ENCODE peak calls at places on chromosome 7, in ten cellular contexts. C, G, E, S, I, Y, B, A, K and W are unnamed samples.
A peak's percentile ranks its signal among the peaks of the same experiment; 100 is the strongest.

GRCh38 chr7:318476-319266 is 28.7 kb downstream of the FOXL3 start:
- DNase-seq in A (no peak), Y (no peak), E (no peak), K (no peak), S (no peak), C (no peak), B (no peak), I (no peak), G (peak; percentile 21), W (peak; percentile 82)

GRCh38 chr7:157875230-157876179 is 538.7 kb downstream of the DNAJB6 start:
- DNase-seq in C (peak; percentile 72), G (no peak), A (no peak), K (peak; percentile 78), B (no peak), I (no peak), S (no peak), Y (no peak), E (peak; percentile 59), W (peak; percentile 57)

GRCh38 chr7:12803542-12803941 is 116.1 kb downstream of the ARL4A start:
- DNase-seq in Y (no peak), E (no peak), K (no peak), G (no peak), I (no peak), B (no peak), C (no peak), S (no peak), A (no peak), W (no peak)

GRCh38 chr7:117993377-117994003 is 120.2 kb upstream of the CTTNBP2 start:
- DNase-seq in K (peak; percentile 75), E (no peak), B (no peak), A (no peak), G (no peak), C (peak; percentile 46), I (peak; percentile 1), Y (no peak), S (peak; percentile 48), W (no peak)

GRCh38 chr7:21243265-21243664 is 184.6 kb upstream of the SP4 start:
- DNase-seq in B (no peak), C (no peak), S (no peak), E (no peak), I (no peak), Y (no peak), A (no peak), K (no peak), G (no peak), W (no peak)

GRCh38 chr7:77226357-77226839 is 26.8 kb upstream of the FGL2 start:
- DNase-seq in G (no peak), E (no peak), K (no peak), C (no peak), B (no peak), S (no peak), A (no peak), Y (no peak), I (peak; percentile 42), W (no peak)

GRCh38 chr7:42035205-42035604 is 201.8 kb downstream of the GLI3 start:
- DNase-seq in K (no peak), B (no peak), G (no peak), E (no peak), A (no peak), S (no peak), Y (no peak), I (peak; percentile 11), C (no peak), W (no peak)

GRCh38 chr7:96332325-96332724 is 10.4 kb upstream of the SLC25A13 start:
- DNase-seq in K (no peak), E (no peak), C (no peak), A (no peak), I (no peak), S (no peak), B (no peak), Y (no peak), G (no peak), W (no peak)

DNA sequence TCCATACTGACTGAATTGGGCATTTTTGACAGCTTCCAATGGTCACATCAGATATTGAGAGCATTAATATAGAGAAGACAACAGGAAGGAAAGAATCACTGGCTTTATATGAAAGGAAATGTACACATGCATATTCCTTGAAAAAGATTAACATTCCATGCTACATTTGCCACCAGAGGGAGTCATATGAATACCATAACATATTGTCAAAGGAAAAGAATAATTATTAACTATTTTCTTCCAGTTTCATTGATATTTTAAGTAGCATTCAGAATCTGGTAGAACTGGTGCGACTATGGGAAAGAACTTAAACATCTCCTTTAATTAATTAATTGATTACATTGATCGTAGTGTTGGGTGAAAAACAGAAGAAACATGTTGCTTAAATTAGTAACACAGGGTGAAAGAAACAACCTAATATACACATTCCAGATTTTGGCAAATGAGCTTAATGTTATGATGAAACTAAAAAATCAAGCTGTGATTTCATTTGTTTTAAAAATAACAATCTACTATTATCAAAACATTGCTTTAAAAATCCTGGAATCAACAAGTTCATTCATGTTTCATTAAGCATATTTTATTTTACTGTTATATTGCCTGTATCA is 71.5 kb downstream of the GPR85 start:
- DNase-seq in C (no peak), A (no peak), B (no peak), S (no peak), Y (no peak), G (no peak), K (no peak), I (peak; percentile 56), E (no peak), W (no peak)
- TF ChIP-seq CTCF in C (no peak), A (peak; percentile 12), B (peak; percentile 35), S (no peak), Y (no peak), G (peak; percentile 53), K (peak; percentile 47), I (peak; percentile 42), E (no peak), W (peak; percentile 22)

DNA sequence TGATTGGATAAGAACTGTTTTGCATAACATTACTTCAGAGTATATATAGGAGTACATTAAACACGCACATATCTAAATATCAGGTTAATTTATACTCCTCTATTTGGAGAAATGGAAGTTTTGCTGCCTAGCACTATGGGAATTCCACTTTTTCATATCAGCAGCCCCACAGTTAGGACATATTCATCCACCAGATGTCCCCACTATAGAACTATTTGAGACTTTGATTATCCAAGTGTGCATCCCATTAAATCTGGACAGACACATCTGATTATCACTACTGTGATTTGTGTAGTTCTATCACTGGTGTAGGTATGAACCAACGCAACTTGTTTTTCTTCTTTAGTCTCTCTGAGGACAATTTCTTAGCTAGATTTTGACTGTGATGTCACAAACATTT is 345.7 kb downstream of the THSD7A start:
- DNase-seq in Y (no peak), G (no peak), K (no peak), E (no peak), S (no peak), C (no peak), I (peak; percentile 10), A (no peak), B (no peak), W (no peak)
- TF ChIP-seq CTCF in Y (no peak), G (peak; percentile 47), K (no peak), E (no peak), S (peak; percentile 11), C (no peak), I (peak; percentile 4), A (no peak), B (no peak), W (no peak)

DNA sequence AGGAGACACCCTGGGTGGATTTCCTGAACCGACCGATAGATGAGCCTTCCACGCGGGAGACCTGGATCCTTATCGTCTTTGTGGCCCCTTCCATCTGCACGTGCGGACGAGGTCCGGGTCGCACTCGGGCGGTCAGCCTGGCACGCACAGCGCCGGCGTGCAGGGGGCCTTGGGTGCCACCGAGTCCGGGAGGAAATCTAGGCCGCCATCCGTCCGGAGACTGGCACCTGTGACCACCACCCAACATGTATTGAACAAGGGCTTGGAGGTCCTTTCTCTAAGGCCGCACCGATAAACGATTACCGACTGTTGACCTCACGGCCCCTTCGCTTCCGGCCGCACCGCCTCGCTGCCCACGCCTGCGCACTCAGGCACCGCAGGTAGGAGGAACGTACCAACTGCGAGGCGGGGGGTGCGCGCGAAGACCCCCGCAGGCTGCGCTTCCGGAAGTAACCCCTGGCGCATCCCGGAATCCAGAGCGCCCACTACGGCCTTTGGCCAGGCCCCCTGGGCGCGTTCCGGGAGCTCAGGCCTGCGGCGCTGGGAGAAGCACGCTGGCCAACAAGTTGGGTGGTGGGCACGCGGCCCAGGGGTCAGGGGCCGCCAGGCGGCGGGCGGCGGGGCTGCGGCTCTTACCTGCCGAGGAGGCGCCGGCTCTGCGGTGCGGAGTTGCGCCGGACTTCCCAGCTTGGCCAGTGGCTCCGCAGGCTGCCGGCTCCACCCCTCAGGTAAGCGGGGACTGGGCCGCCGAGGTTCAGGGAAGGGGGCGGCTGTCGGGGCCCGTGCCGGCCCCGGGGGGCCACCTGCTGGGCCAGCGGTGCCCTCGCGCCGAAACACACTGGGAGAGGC is at the start of the genes ACTR3C and LRRC61:
- DNase-seq in E (peak; percentile 75), A (no peak), S (peak; percentile 44), Y (no peak), B (no peak), G (peak; percentile 54), I (peak; percentile 43), C (no peak), K (peak; percentile 57), W (peak; percentile 75)
- TF ChIP-seq CTCF in E (no peak), A (peak; percentile 19), S (no peak), Y (no peak), B (no peak), G (peak; percentile 12), I (peak; percentile 13), C (no peak), K (no peak), W (no peak)

GRCh38 chr7:1894313-1894900 is 224.3 kb downstream of the ELFN1 start:
- DNase-seq in E (no peak), Y (no peak), B (no peak), S (no peak), C (no peak), G (peak; percentile 17), A (no peak), K (no peak), I (no peak), W (no peak)

GRCh38 chr7:1894906-1895663 is 225.0 kb downstream of the ELFN1 start:
- DNase-seq in C (no peak), I (no peak), G (peak; percentile 23), B (no peak), S (no peak), Y (no peak), A (no peak), K (no peak), E (no peak), W (no peak)

GRCh38 chr7:1893025-1893424 is 222.9 kb downstream of the ELFN1 start:
- DNase-seq in B (no peak), A (no peak), K (peak; percentile 54), I (no peak), S (no peak), G (peak; percentile 18), E (no peak), Y (no peak), C (no peak), W (no peak)

GRCh38 chr7:1892011-1892965 is 222.2 kb downstream of the ELFN1 start:
- DNase-seq in E (no peak), G (no peak), K (no peak), Y (no peak), S (no peak), A (no peak), I (no peak), B (no peak), C (no peak), W (no peak)

DNA sequence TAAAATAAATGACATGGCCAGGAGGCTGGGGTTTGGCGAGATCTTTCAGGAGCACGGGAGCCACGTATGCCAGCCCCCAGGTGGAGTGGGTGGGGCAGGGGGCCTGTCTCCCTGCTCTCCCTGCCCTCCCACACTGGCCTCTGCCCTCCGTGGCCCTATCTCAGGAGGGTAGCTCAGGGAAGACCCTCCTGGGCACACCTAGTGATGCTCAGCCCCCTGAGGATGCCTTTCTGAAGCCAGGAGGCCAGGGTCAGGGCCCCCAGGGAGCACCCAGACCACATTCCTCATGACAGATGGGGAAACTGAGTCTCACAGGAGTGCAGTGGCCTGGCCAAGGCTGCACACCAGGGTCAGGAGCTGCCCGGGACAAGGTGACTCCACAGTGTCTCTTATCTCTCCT is 223.4 kb downstream of the ELFN1 start:
- DNase-seq in K (no peak), S (no peak), B (no peak), E (no peak), A (no peak), G (no peak), C (no peak), Y (no peak), I (no peak), W (no peak)
- TF ChIP-seq CTCF in K (no peak), S (no peak), B (no peak), E (no peak), A (no peak), G (no peak), C (no peak), Y (no peak), I (no peak), W (no peak)